ENCODE peak calls at places on chromosomes 12 and 14, in five cellular contexts. E is stimulated activated CD4-positive, alpha-beta T cell treated with anti-CD3 and anti-CD28 coated beads, Interleukin-15, amount 100 ng/mL, for 24 hours; B is upper lobe of right lung; X is tibial artery; K is smooth muscle cell of the brain vasculature. H is an unnamed sample.

GRCh38 chr12:32183646-32184045 is 77.0 kb downstream of the BICD1 start:
- DNase-seq in B (no peak), X (no peak), E (no peak), K (no peak), H (no peak)

GRCh38 chr12:28759334-28759733 is 389.7 kb upstream of the FAR2 start:
- DNase-seq in K (no peak), X (no peak), B (no peak), E (peak; percentile 2), H (peak; percentile 62)

GRCh38 chr14:93824518-93825234 is 36.4 kb upstream of the PRIMA1 start:
- DNase-seq in E (no peak), K (no peak), X (no peak), B (no peak), H (peak; percentile 74)

GRCh38 chr14:91273885-91274273 is 29.4 kb upstream of the GPR68 start:
- DNase-seq in B (peak; percentile 77), E (no peak), K (no peak), X (no peak), H (no peak)

GRCh38 chr12:94725375-94726168 is 75.2 kb upstream of the TMCC3 start:
- DNase-seq in E (no peak), K (no peak), X (no peak), B (no peak), H (peak; percentile 46)

GRCh38 chr12:21823581-21823980 is 49.1 kb upstream of the KCNJ8 start:
- DNase-seq in E (no peak), B (peak; percentile 67), X (peak; percentile 89), K (no peak), H (no peak)

GRCh38 chr12:28242129-28242887 is 52.1 kb downstream of the CCDC91 start:
- DNase-seq in K (no peak), B (no peak), X (no peak), E (no peak), H (no peak)

GRCh38 chr12:27542628-27543027 is 18.6 kb downstream of the PPFIBP1 start:
- DNase-seq in B (no peak), E (no peak), K (no peak), X (no peak), H (no peak)

GRCh38 chr12:105369014-105369413 is 38.5 kb downstream of the C12orf75 start:
- DNase-seq in E (no peak), K (no peak), B (no peak), X (no peak), H (no peak)

GRCh38 chr12:24850486-24850885 is 98.4 kb downstream of the BCAT1 start:
- DNase-seq in B (no peak), K (no peak), X (no peak), E (no peak), H (no peak)

GRCh38 chr12:636632-637031 is 26.6 kb downstream of the NINJ2 start:
- DNase-seq in E (no peak), B (no peak), X (no peak), K (no peak), H (no peak)

GRCh38 chr14:77498120-77498979 is at the start of gene ISM2:
- DNase-seq in X (no peak), B (peak; percentile 65), K (no peak), E (peak; percentile 70), H (peak; percentile 92)

GRCh38 chr14:24080888-24081738 is 9.8 kb downstream of the CPNE6 start:
- DNase-seq in E (peak; percentile 86), B (peak; percentile 90), K (no peak), X (peak; percentile 75), H (peak; percentile 94)

GRCh38 chr14:61101803-61102548 is 120.9 kb downstream of the SLC38A6 start:
- DNase-seq in X (no peak), K (no peak), E (no peak), B (no peak), H (peak; percentile 57)

GRCh38 chr14:95231966-95232365 is 74.6 kb upstream of the DICER1 start:
- DNase-seq in E (no peak), K (no peak), X (no peak), B (no peak), H (no peak)

GRCh38 chr12:3662516-3662915 is 90.4 kb downstream of the CRACR2A start:
- DNase-seq in B (no peak), E (no peak), X (no peak), K (no peak), H (peak; percentile 65)

GRCh38 chr12:14935031-14935430 is 3.3 kb downstream of the ERP27 start:
- DNase-seq in X (no peak), B (no peak), K (no peak), E (no peak), H (no peak)

GRCh38 chr14:23646648-23647549 is 10.7 kb downstream of the DHRS2 start:
- DNase-seq in E (no peak), X (no peak), K (no peak), B (no peak), H (no peak)

GRCh38 chr14:72476657-72477499 is 417.0 kb downstream of the DPF3 start:
- DNase-seq in K (peak; percentile 86), X (no peak), B (no peak), E (peak; percentile 74), H (no peak)

GRCh38 chr12:46217686-46218508 is 50.9 kb downstream of the SLC38A1 start:
- DNase-seq in X (no peak), B (no peak), E (peak; percentile 64), K (no peak), H (no peak)

GRCh38 chr12:93762059-93762719 is 85.0 kb downstream of the CRADD start:
- DNase-seq in B (no peak), K (no peak), E (no peak), X (no peak), H (no peak)

GRCh38 chr12:30989754-30990153 is 63.2 kb downstream of the TSPAN11 start:
- DNase-seq in E (peak; percentile 27), X (no peak), B (no peak), K (no peak), H (peak; percentile 92)

GRCh38 chr14:28398501-28398900 is 368.1 kb upstream of the FOXG1 start:
- DNase-seq in E (no peak), X (no peak), B (no peak), K (no peak), H (no peak)

GRCh38 chr14:56650075-56650474 is 70.5 kb downstream of the TMEM260 start:
- DNase-seq in K (no peak), E (no peak), X (peak; percentile 72), B (no peak), H (no peak)

GRCh38 chr12:2236501-2237294 is 183.9 kb downstream of the CACNA1C start:
- DNase-seq in E (no peak), X (no peak), B (no peak), K (no peak), H (no peak)

GRCh38 chr14:91185721-91186120 is 58.8 kb downstream of the GPR68 start:
- DNase-seq in K (no peak), B (no peak), X (no peak), E (no peak), H (no peak)

GRCh38 chr14:30131698-30132097 is 204.1 kb upstream of the PRKD1 start:
- DNase-seq in K (no peak), B (no peak), E (no peak), X (no peak), H (no peak)